ENCODE peak calls at places on chromosome 3, in four cellular contexts. Z, K, Q and O are unnamed samples.

GRCh38 chr3:193378706-193379105 is at the start of gene ATP13A5:
- DNase-seq in Z (no peak), K (no peak), Q (no peak), O (no peak)

GRCh38 chr3:114127517-114127916 is 51.3 kb downstream of the DRD3 start:
- DNase-seq in Z (no peak), K (peak), Q (no peak), O (no peak)

GRCh38 chr3:127092776-127093175 is 100.2 kb upstream of the PRR23E start:
- DNase-seq in Z (no peak), K (peak), Q (no peak), O (no peak)

GRCh38 chr3:71601811-71602210 is 18.3 kb upstream of the FOXP1 start:
- DNase-seq in Z (peak), K (peak), Q (no peak), O (peak)

GRCh38 chr3:114176487-114176886 is 2.4 kb downstream of the DRD3 start:
- DNase-seq in Z (no peak), K (no peak), Q (no peak), O (no peak)

GRCh38 chr3:63279000-63279366 is 875 bp downstream of the SYNPR start:
- DNase-seq in Z (no peak), K (peak), Q (no peak), O (peak)

GRCh38 chr3:27345493-27345892 is 23.7 kb downstream of the NEK10 start:
- DNase-seq in Z (peak), K (no peak), Q (peak), O (no peak)

GRCh38 chr3:150409125-150409526 is 1.0 kb downstream of the TSC22D2 start:
- DNase-seq in Z (peak), K (no peak), Q (no peak), O (no peak)

GRCh38 chr3:113058188-113058587 is 67.4 kb downstream of the GTPBP8 start:
- DNase-seq in Z (no peak), K (no peak), Q (no peak), O (no peak)

GRCh38 chr3:114336122-114336697 is 42.4 kb downstream of the TIGIT start:
- DNase-seq in Z (no peak), K (peak), Q (no peak), O (no peak)

GRCh38 chr3:63343674-63344073 is 65.6 kb downstream of the SYNPR start:
- DNase-seq in Z (peak), K (peak), Q (no peak), O (peak)

GRCh38 chr3:86785381-86785780 is 205.6 kb downstream of the VGLL3 start:
- DNase-seq in Z (peak), K (peak), Q (no peak), O (peak)

GRCh38 chr3:11167590-11167989 is 13.3 kb downstream of the HRH1 start:
- DNase-seq in Z (no peak), K (no peak), Q (no peak), O (no peak)

GRCh38 chr3:128398586-128398985 is 68.1 kb downstream of the DNAJB8 start:
- DNase-seq in Z (no peak), K (no peak), Q (no peak), O (no peak)

GRCh38 chr3:30059240-30059639 is 547.2 kb upstream of the TGFBR2 start:
- DNase-seq in Z (no peak), K (no peak), Q (no peak), O (no peak)

GRCh38 chr3:10511809-10512494 is 6.6 kb upstream of the ATP2B2 start:
- DNase-seq in Z (peak), K (peak), Q (no peak), O (no peak)

GRCh38 chr3:42852443-42852842 is 23.2 kb downstream of the CYP8B1 start:
- DNase-seq in Z (no peak), K (peak), Q (no peak), O (no peak)

GRCh38 chr3:9750556-9751411 is 1.0 kb downstream of the OGG1 start:
- DNase-seq in Z (peak), K (peak), Q (no peak), O (no peak)

GRCh38 chr3:114861666-114862065 is 285.4 kb downstream of the ZBTB20 start:
- DNase-seq in Z (no peak), K (no peak), Q (no peak), O (no peak)

GRCh38 chr3:186589115-186589514 is 18.6 kb downstream of the DNAJB11 start:
- DNase-seq in Z (no peak), K (peak), Q (peak), O (peak)

GRCh38 chr3:140736863-140737460 is 59.1 kb downstream of the TRIM42 start:
- DNase-seq in Z (peak), K (peak), Q (no peak), O (peak)

GRCh38 chr3:36750737-36751136 is 13.6 kb downstream of the DCLK3 start:
- DNase-seq in Z (no peak), K (no peak), Q (no peak), O (no peak)

GRCh38 chr3:101936419-101937331 is 87.4 kb downstream of the NFKBIZ start:
- DNase-seq in Z (peak), K (peak), Q (peak), O (peak)

GRCh38 chr3:119911748-119912147 is 129.8 kb downstream of the NR1I2 start:
- DNase-seq in Z (no peak), K (no peak), Q (no peak), O (no peak)

GRCh38 chr3:58231666-58232065 is 5.9 kb upstream of the ABHD6 start:
- DNase-seq in Z (no peak), K (no peak), Q (no peak), O (peak)

GRCh38 chr3:39220551-39221530 is 28.4 kb upstream of the XIRP1 start:
- DNase-seq in Z (no peak), K (no peak), Q (no peak), O (no peak)

GRCh38 chr3:39099242-39099641 is 8.2 kb downstream of the GORASP1 start:
- DNase-seq in Z (no peak), K (no peak), Q (no peak), O (no peak)

GRCh38 chr3:63607716-63608115 is 44.8 kb upstream of the SNTN start:
- DNase-seq in Z (no peak), K (no peak), Q (no peak), O (no peak)

GRCh38 chr3:175422744-175423143 is 563.6 kb downstream of the NAALADL2 start:
- DNase-seq in Z (peak), K (no peak), Q (no peak), O (no peak)

GRCh38 chr3:60839242-60839641 is 412.0 kb downstream of the FHIT start:
- DNase-seq in Z (peak), K (peak), Q (no peak), O (no peak)

GRCh38 chr3:60841355-60841754 is 409.9 kb downstream of the FHIT start:
- DNase-seq in Z (peak), K (no peak), Q (peak), O (no peak)

GRCh38 chr3:60835796-60836195 is 415.5 kb downstream of the FHIT start:
- DNase-seq in Z (no peak), K (no peak), Q (no peak), O (no peak)
- H3K4me3 ChIP-seq in Z (no peak), K (no peak), Q (no peak), O (no peak)

DNA sequence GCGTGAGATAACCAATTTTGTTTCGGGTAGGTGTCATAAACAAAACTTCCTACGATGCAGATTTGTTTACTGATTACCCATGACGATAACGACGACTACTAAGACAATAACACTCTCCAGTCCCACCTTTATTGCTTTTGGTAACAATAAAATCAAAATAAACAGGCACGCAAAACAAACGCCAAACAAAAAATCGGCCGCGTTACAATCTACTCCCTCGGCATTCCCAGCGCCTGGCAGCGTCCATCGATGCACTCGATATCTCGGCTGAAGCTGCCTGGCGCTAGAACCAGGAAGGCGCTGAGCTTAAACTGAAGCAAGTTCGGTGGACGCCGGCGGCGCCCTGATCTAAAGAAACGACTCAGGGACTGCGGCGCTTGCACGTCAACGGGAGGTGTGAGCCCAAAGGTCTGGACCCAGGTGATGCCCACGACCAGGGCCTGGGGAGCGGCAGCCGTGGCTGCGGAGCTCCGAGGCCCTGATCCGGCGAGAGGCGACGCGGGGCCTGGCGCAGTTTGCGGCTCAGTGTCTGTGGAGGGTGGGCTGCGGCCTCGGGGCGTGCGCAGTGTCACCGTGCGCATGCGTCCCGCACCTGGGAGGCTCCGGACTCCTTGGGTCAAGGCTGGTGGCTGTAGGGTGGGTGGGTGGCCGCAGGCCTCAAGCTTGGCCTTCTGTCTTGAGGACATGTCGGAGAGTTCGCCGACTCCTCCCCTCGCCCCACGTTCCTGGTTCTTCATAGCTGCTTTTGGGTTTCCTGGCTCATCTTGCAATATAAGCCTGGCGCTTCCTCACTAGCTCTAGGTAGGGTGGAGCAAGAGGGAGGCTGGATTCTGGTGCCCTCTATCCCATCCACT is at the start of gene RSRC1:
- DNase-seq in Z (peak), K (peak), Q (peak), O (peak)
- TF ChIP-seq EZH2 in Z (no peak), K (no peak), Q (no peak), O (no peak)

GRCh38 chr3:159854500-159855124 is 134.0 kb upstream of the IL12A start:
- DNase-seq in Z (peak), K (peak), Q (peak), O (no peak)
- H3K4me3 ChIP-seq in Z (no peak), K (peak), Q (peak), O (no peak)

GRCh38 chr3:197021231-197021630 is 8.4 kb downstream of the MELTF start:
- DNase-seq in Z (no peak), K (no peak), Q (no peak), O (no peak)

GRCh38 chr3:197021729-197022404 is 7.8 kb downstream of the MELTF start:
- DNase-seq in Z (no peak), K (no peak), Q (no peak), O (no peak)

GRCh38 chr3:197019021-197019420 is 10.6 kb downstream of the MELTF start:
- DNase-seq in Z (no peak), K (no peak), Q (no peak), O (no peak)

GRCh38 chr3:197017003-197017402 is 12.6 kb downstream of the MELTF start:
- DNase-seq in Z (no peak), K (no peak), Q (no peak), O (no peak)

DNA sequence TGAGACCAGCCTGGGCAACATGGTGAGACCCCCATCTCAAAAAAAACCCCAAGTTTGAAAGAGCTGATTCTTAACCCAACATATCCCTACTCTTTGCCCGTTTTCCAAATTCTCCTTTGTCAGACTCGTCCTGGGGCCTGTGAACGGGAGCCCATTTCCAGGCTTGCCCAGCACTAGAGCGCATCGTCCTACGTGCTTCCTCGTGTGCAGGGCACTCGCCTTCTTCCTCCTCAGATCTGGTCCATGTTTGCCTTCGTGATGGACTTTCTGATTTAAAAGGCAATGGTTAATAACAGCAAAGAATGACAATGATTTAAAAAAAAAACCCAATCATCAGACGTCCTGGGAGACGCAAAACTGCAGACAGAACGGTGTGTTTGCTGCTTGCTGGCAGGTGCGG is 10.1 kb downstream of the MELTF start:
- DNase-seq in Z (no peak), K (no peak), Q (no peak), O (no peak)
- TF ChIP-seq EZH2 in Z (no peak), K (no peak), Q (no peak), O (no peak)

GRCh38 chr3:170811928-170812591 is 57.9 kb downstream of the RPL22L1 start:
- DNase-seq in Z (peak), K (peak), Q (peak), O (peak)
- H3K4me3 ChIP-seq in Z (peak), K (no peak), Q (no peak), O (no peak)

GRCh38 chr3:69014022-69014580 is 617 bp upstream of the EOGT start:
- DNase-seq in Z (no peak), K (peak), Q (no peak), O (no peak)

GRCh38 chr3:69012111-69012835 is 1.2 kb downstream of the EOGT start:
- DNase-seq in Z (no peak), K (peak), Q (no peak), O (no peak)

GRCh38 chr3:69012836-69013255 is 638 bp downstream of the EOGT start:
- DNase-seq in Z (peak), K (peak), Q (no peak), O (no peak)

GRCh38 chr3:69011331-69011730 is 2.2 kb downstream of the EOGT start:
- DNase-seq in Z (no peak), K (peak), Q (no peak), O (no peak)

DNA sequence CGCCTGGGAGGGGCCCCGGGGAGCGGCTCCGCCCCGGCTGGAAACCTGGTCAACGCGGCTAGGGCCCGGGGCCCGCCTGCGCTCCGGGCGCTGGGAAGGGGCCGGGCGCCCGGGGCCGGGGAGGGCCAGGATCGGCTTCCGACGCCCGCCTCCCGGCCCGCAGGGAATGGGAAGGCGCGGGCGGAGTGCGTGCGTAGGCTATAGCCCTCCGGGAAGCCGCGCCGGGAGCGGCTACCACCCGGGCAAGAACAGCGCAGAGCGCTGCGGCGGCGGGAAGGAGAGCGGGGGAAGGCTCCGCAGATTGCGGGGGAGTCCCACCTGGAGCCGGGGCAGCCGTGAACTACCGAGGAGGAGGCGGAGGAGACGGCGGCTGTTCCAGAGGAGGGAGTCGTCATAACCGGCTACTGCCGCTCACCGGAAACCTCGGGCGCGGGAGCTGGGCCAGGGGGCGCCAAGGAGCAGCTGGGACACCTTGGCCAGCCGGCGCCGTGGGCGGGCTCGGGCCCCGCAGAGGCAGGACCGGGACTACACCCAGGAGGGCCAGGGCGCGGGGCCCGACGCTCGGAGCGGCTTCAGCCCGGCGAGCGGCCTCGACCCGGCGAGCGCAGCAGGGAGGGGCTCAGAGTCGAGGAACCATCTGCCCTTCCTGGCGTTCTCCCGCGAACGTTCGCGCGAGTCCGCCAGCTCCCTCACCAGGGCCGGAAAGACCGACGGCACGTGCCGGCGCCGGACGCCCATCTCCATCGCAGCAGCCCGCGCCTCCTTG is at the start of gene EOGT:
- DNase-seq in Z (peak), K (peak), Q (peak), O (peak)
- TF ChIP-seq EZH2 in Z (no peak), K (no peak), Q (no peak), O (no peak)

DNA sequence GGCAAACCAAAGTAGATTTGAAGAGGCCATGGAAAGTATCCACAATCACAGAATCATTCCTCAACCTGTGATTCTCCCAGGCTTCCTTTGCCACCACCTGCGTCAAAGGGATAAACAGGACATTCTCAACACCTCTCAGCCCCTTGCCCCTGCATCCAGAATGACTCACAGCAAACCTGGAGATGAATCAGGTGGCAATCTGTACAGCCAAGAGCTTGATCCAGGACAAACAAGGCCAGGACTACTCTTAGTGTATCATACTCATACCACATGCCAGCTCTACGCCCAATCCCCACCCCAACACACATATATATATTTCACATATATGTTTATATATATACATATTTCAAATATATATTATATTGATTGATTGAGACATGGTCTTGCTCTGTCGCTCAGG is 23.6 kb upstream of the C3orf62 start:
- DNase-seq in Z (peak), K (no peak), Q (no peak), O (no peak)
- H3K4me3 ChIP-seq in Z (no peak), K (no peak), Q (no peak), O (no peak)

GRCh38 chr3:18445421-18446066 is 20.4 kb upstream of the SATB1 start:
- DNase-seq in Z (no peak), K (no peak), Q (no peak), O (no peak)
- TF ChIP-seq EZH2 in Z (no peak), K (peak), Q (no peak), O (no peak)

DNA sequence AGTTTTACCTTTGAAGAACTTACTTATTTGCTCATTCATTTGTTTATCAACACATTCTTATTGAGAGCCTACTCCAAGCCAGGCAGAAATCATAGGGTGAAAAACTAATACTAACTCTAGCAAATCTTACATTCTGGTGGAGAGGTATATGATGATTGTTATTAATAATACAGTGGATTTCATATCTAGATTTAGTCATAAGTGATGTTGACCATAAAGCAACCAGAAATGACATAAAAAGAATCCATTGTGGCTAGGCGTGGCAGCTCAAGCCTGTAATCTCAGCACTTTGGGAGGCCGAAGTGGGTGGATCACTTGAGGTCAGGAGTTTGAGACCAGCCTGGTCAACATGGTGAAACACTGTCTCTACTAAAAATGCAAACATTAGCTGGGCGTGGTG is 26.2 kb upstream of the IL20RB start:
- DNase-seq in Z (peak), K (no peak), Q (no peak), O (no peak)
- H3K4me3 ChIP-seq in Z (no peak), K (no peak), Q (no peak), O (no peak)